ENCODE peak calls at places on chromosomes 13 and 19, in nine cellular contexts. F, W, U, N, S, O, P, Y and H are unnamed samples.
A peak's percentile ranks its signal among the peaks of the same experiment; 100 is the strongest.

GRCh38 chr13:21395953-21396352 is 63.1 kb downstream of the ZDHHC20 start:
- DNase-seq in U (no peak), S (no peak), N (no peak), F (no peak), W (no peak), Y (no peak), P (no peak), O (no peak), H (no peak)

GRCh38 chr13:97982286-97982685 is 28.8 kb downstream of the IPO5 start:
- DNase-seq in O (no peak), N (no peak), W (no peak), F (no peak), P (no peak), U (no peak), Y (no peak), S (no peak), H (no peak)

GRCh38 chr13:74825170-74825948 is 656.6 kb downstream of the TBC1D4 start:
- DNase-seq in W (no peak), F (peak; percentile 2), U (no peak), O (no peak), S (no peak), P (no peak), N (no peak), Y (no peak), H (no peak)

GRCh38 chr19:42846597-42846996 is 32.9 kb downstream of the PSG1 start:
- DNase-seq in U (no peak), N (no peak), W (no peak), S (no peak), O (no peak), Y (no peak), F (no peak), P (no peak), H (no peak)

GRCh38 chr19:38735257-38735686 is 9.0 kb downstream of the CAPN12 start:
- DNase-seq in O (peak; percentile 90), S (no peak), W (peak; percentile 52), P (no peak), N (peak; percentile 81), F (peak; percentile 84), Y (peak; percentile 22), U (peak; percentile 66), H (no peak)

GRCh38 chr19:9075064-9075964 is 11.5 kb upstream of the OR1M1 start:
- DNase-seq in O (no peak), W (peak; percentile 58), N (peak; percentile 30), U (peak; percentile 90), F (peak; percentile 67), S (no peak), P (peak; percentile 93), Y (peak; percentile 73), H (peak; percentile 69)

GRCh38 chr19:38634757-38635482 is 12.5 kb upstream of the ACTN4 start:
- DNase-seq in O (peak; percentile 94), Y (peak; percentile 60), N (peak; percentile 87), U (peak; percentile 84), F (peak; percentile 73), P (no peak), S (peak; percentile 82), W (peak; percentile 83), H (peak; percentile 76)

GRCh38 chr19:2815191-2815614 is 4.5 kb upstream of the ZNF554 start:
- DNase-seq in Y (no peak), P (no peak), W (no peak), N (peak; percentile 22), F (no peak), O (no peak), S (no peak), U (no peak), H (no peak)

GRCh38 chr13:27264181-27264580 is 6.4 kb upstream of the RASL11A start:
- DNase-seq in U (no peak), W (no peak), N (peak; percentile 30), Y (no peak), F (no peak), S (no peak), O (no peak), P (no peak), H (no peak)

GRCh38 chr19:10760268-10760944 is 42.5 kb downstream of the DNM2 start:
- DNase-seq in F (no peak), O (no peak), N (no peak), W (no peak), P (no peak), S (no peak), U (no peak), Y (no peak), H (no peak)

GRCh38 chr13:104004572-104004971 is 938.4 kb upstream of the SLC10A2 start:
- DNase-seq in F (no peak), W (no peak), Y (no peak), S (no peak), O (no peak), U (no peak), P (no peak), N (no peak), H (no peak)

GRCh38 chr19:1016647-1017114 is 4.2 kb downstream of the TMEM259 start:
- DNase-seq in W (no peak), U (peak; percentile 75), F (no peak), S (no peak), Y (no peak), O (peak; percentile 84), P (no peak), N (no peak), H (no peak)
- TF ChIP-seq POLR2AphosphoS5 in W (no peak), U (no peak), F (no peak), S (no peak), Y (no peak), O (peak; percentile 83), P (peak; percentile 55), N (no peak), H (peak; percentile 40)

DNA sequence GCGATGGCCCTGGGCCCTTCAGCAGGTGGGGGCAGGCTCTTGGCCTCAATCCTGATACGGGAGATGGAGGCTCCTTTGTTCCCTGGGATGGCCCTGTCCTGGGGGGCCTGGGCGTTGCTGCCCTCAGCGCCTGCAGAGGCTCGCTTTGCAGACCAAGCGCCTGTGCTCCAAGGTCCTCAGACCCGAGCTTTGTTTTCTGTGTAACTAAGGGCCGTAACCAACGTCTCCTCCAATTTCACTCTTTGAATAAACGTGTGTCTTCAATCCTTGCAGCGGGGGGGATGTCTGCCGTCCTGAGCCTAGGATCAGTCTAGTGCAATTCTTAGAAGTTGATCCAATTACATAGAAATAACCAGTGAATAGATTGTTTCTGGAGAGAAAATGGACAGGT is 5.2 kb downstream of the PTBP1 start:
- DNase-seq in S (no peak), W (no peak), N (no peak), Y (no peak), U (no peak), O (no peak), P (no peak), F (peak; percentile 25), H (no peak)
- H3K36me3 ChIP-seq in S (peaks cover 44% of the 10 kb centered on the region), W (peaks cover 65% of the 10 kb centered on the region), N (peaks cover 33% of the 10 kb centered on the region), Y (peaks cover 31% of the 10 kb centered on the region), U (peaks cover 24% of the 10 kb centered on the region), O (peaks cover 83% of the 10 kb centered on the region), P (peaks cover 79% of the 10 kb centered on the region), F (peaks cover 26% of the 10 kb centered on the region), H (peaks cover 15% of the 10 kb centered on the region)

DNA sequence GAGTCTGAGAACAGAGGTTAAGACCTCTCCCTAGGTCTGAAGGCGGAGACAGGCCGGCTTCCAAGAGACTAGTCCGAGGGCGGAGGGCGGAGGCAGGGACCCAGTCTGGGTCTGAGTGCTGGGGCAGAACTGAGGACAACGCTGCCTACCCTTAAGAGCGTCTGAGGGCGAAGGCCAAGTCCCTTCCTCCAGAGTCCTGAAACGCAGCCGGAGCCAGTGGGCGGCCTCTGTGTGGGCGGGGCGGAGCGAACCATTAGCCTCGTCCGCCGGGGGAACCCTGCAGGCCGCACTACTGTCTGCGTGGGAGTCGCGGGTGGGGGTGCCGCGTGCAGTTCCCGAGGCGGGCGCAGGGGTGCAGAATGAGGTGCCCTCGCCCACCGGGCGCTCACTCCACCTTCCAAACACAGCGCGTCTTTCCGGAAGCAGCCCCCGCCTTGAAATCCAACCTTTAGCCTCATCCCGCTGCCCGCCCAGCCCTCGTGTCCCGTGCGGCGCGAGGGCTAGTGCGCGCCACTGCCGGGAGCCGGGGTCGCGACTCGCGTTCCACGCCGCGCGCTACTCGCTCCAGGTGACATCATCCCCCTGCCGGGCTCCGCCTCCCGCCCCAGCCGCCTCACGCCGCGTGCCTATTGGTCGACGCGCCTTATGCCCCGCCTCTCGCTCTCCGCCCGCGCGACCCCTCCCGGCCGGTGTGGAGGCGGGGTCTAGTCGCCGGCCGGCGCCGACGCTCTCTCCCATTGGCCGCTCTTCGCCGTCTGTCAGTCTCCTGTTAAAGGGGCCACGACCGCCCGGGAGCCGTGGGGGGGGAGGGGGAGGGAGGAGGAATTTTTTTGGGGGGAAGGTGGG is at the start of gene C19orf73:
- DNase-seq in F (peak; percentile 96), U (peak; percentile 97), Y (peak; percentile 94), P (peak; percentile 97), W (peak; percentile 96), O (peak; percentile 97), S (peak; percentile 95), N (peak; percentile 99), H (peak; percentile 93)
- TF ChIP-seq POLR2AphosphoS5 in F (peak; percentile 59), U (peak; percentile 69), Y (peak; percentile 85), P (peak; percentile 85), W (peak; percentile 80), O (peak; percentile 93), S (peak; percentile 65), N (peak; percentile 57), H (peak; percentile 91)

GRCh38 chr13:95627590-95627989 is 16.9 kb downstream of the DZIP1 start:
- DNase-seq in O (no peak), W (no peak), P (no peak), F (no peak), U (no peak), N (no peak), S (no peak), Y (no peak), H (no peak)

GRCh38 chr13:95620498-95621140 is 23.9 kb downstream of the DZIP1 start:
- DNase-seq in F (no peak), U (no peak), Y (no peak), N (no peak), S (no peak), P (peak; percentile 60), W (no peak), O (no peak), H (no peak)

GRCh38 chr13:95623141-95623540 is 21.4 kb downstream of the DZIP1 start:
- DNase-seq in O (no peak), Y (no peak), N (no peak), F (no peak), S (no peak), P (peak; percentile 24), U (no peak), W (no peak), H (no peak)

GRCh38 chr13:95626768-95627167 is 17.7 kb downstream of the DZIP1 start:
- DNase-seq in P (no peak), U (no peak), W (no peak), O (no peak), Y (no peak), S (no peak), F (no peak), N (no peak), H (no peak)

DNA sequence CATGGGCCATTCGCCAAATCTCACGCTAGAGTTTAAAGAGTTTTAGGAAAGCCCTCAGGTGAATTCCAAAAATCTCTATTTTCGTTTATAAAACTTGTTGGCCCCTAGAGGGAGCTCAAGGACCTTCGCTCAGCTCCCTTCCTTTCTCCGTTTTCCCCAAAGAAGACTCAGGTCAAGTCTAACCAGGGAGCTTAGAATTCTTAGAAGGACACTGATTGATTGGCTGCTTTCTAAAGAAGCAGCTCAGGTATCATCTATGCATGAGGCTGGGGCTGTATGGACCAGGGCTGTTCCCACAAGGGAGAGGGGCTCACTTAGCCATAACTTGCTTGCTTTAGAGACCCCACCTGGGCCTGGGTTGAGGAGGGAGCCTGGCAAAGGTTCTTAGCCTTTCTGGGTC is 20.5 kb downstream of the DZIP1 start:
- DNase-seq in U (no peak), S (no peak), P (peak; percentile 7), O (no peak), N (peak; percentile 52), Y (no peak), F (peak; percentile 90), W (no peak), H (no peak)
- H3K36me3 ChIP-seq in U (no peaks in the 10 kb centered on the region), S (peaks cover 1% of the 10 kb centered on the region), P (peaks cover 19% of the 10 kb centered on the region), O (no peaks in the 10 kb centered on the region), N (peaks cover 68% of the 10 kb centered on the region), Y (no peaks in the 10 kb centered on the region), F (peaks cover 25% of the 10 kb centered on the region), W (peaks cover 13% of the 10 kb centered on the region), H (no peaks in the 10 kb centered on the region)